ENCODE peak calls at places on chromosomes 16 and 17, in ten cellular contexts. P, V, J, I, X, T, H, S, F and B are unnamed samples.

GRCh38 chr16:46857261-46857962 is 26.4 kb upstream of the C16orf87 start:
- DNase-seq in F (no peak), H (no peak), J (peak; percentile 12), X (peak; percentile 30), P (no peak), T (peak; percentile 58), S (no peak), V (peak; percentile 69), I (no peak), B (peak; percentile 55)

GRCh38 chr17:7220593-7221280 is 999 bp downstream of the ACADVL start:
- DNase-seq in I (no peak), T (peak; percentile 68), H (peak; percentile 45), J (peak; percentile 17), X (peak; percentile 70), P (peak; percentile 36), F (no peak), S (no peak), V (no peak), B (no peak)

GRCh38 chr17:64130559-64131001 is 636 bp upstream of the ERN1 start:
- DNase-seq in S (no peak), X (peak; percentile 53), I (no peak), H (no peak), V (no peak), J (no peak), T (peak; percentile 76), F (no peak), P (no peak), B (no peak)

GRCh38 chr16:53805113-53805512 is 101.2 kb downstream of the FTO start:
- DNase-seq in X (no peak), J (no peak), I (no peak), T (no peak), P (no peak), H (no peak), V (no peak), S (no peak), F (no peak), B (no peak)

GRCh38 chr16:48969611-48970010 is 312.0 kb downstream of the CBLN1 start:
- DNase-seq in T (no peak), X (no peak), S (no peak), H (no peak), I (no peak), P (no peak), F (no peak), J (no peak), V (no peak), B (no peak)

GRCh38 chr17:31323551-31323950 is 2.1 kb upstream of the EVI2A start:
- DNase-seq in S (no peak), F (no peak), I (no peak), T (no peak), V (no peak), J (no peak), P (no peak), H (no peak), X (no peak), B (no peak)

GRCh38 chr17:35766903-35767510 is 6.3 kb downstream of the C17orf50 start:
- DNase-seq in I (no peak), V (peak; percentile 11), F (no peak), S (no peak), X (no peak), P (no peak), T (peak; percentile 81), J (no peak), H (no peak), B (peak; percentile 72)

GRCh38 chr17:17752822-17753448 is 71.7 kb downstream of the RAI1 start:
- DNase-seq in P (no peak), I (no peak), T (peak; percentile 30), H (no peak), X (no peak), V (peak; percentile 82), S (no peak), J (peak; percentile 32), F (no peak), B (no peak)

GRCh38 chr16:21626659-21627277 is 25.6 kb downstream of the IGSF6 start:
- DNase-seq in F (no peak), I (no peak), J (no peak), V (peak; percentile 40), X (no peak), P (peak; percentile 83), H (peak; percentile 42), S (no peak), T (peak; percentile 91), B (no peak)

GRCh38 chr17:38602862-38603785 is 2.6 kb downstream of the SRCIN1 start:
- DNase-seq in F (no peak), H (no peak), J (peak; percentile 14), V (peak; percentile 77), I (no peak), P (no peak), S (no peak), X (no peak), T (no peak), B (no peak)

GRCh38 chr17:19958023-19958422 is 19.6 kb downstream of the AKAP10 start:
- DNase-seq in V (no peak), P (peak; percentile 95), F (no peak), J (no peak), I (no peak), H (no peak), X (no peak), T (peak; percentile 88), S (no peak), B (peak; percentile 85)